ENCODE peak calls at places on chromosomes 7 and 10, in four cellular contexts. One of them, this sample, is unnamed.

GRCh38 chr10:127296696-127297095 is 100.3 kb upstream of the INSYN2A start:
- DNase-seq in testis: no peak
- DNase-seq in HCT116: no peak
- DNase-seq in erythroblast: no peak
- DNase-seq in this sample: no peak

GRCh38 chr7:124429923-124430322 is 335.7 kb downstream of the GPR37 start:
- DNase-seq in testis: no peak
- DNase-seq in HCT116: no peak
- DNase-seq in erythroblast: no peak
- DNase-seq in this sample: no peak

GRCh38 chr7:139646566-139646965 is 123.1 kb downstream of the CLEC2L start:
- DNase-seq in testis: no peak
- DNase-seq in HCT116: no peak
- DNase-seq in erythroblast: no peak
- DNase-seq in this sample: no peak

GRCh38 chr10:31142026-31142425 is 110.4 kb upstream of the ZNF438 start:
- DNase-seq in testis: no peak
- DNase-seq in HCT116: no peak
- DNase-seq in erythroblast: no peak
- DNase-seq in this sample: no peak

GRCh38 chr7:1103009-1103788 is 15.3 kb downstream of the GPER1 start:
- DNase-seq in testis: no peak
- DNase-seq in HCT116: no peak
- DNase-seq in erythroblast: no peak
- DNase-seq in this sample: no peak

GRCh38 chr10:971150-971542 is 17.1 kb upstream of the GTPBP4 start:
- DNase-seq in testis: no peak
- DNase-seq in HCT116: no peak
- DNase-seq in erythroblast: no peak
- DNase-seq in this sample: no peak

GRCh38 chr10:17335065-17335464 is 107.0 kb downstream of the VIM start:
- DNase-seq in testis: no peak
- DNase-seq in HCT116: no peak
- DNase-seq in erythroblast: no peak
- DNase-seq in this sample: no peak

GRCh38 chr7:36186841-36187240 is 33.8 kb downstream of the EEPD1 start:
- DNase-seq in testis: no peak
- DNase-seq in HCT116: no peak
- DNase-seq in erythroblast: no peak
- DNase-seq in this sample: no peak

GRCh38 chr10:119445311-119445934 is 97.1 kb downstream of the RGS10 start:
- DNase-seq in testis: peak
- DNase-seq in HCT116: peak
- DNase-seq in erythroblast: peak
- DNase-seq in this sample: peak

GRCh38 chr7:14368285-14368684 is 378.8 kb upstream of the ETV1 start:
- DNase-seq in testis: no peak
- DNase-seq in HCT116: no peak
- DNase-seq in erythroblast: no peak
- DNase-seq in this sample: no peak

GRCh38 chr7:105016083-105017075 is 2.4 kb downstream of the KMT2E start:
- DNase-seq in testis: no peak
- DNase-seq in HCT116: no peak
- DNase-seq in erythroblast: no peak
- DNase-seq in this sample: no peak

GRCh38 chr10:86613905-86614304 is 40.4 kb upstream of the OPN4 start:
- DNase-seq in testis: no peak
- DNase-seq in HCT116: no peak
- DNase-seq in erythroblast: no peak
- DNase-seq in this sample: no peak

GRCh38 chr10:132646443-132647097 is 109.0 kb downstream of the INPP5A start:
- DNase-seq in testis: no peak
- DNase-seq in HCT116: no peak
- DNase-seq in erythroblast: no peak
- DNase-seq in this sample: no peak

GRCh38 chr7:3955751-3956696 is 655.0 kb downstream of the SDK1 start:
- DNase-seq in testis: no peak
- DNase-seq in HCT116: no peak
- DNase-seq in erythroblast: no peak
- DNase-seq in this sample: peak

GRCh38 chr7:158113321-158114025 is 474.1 kb downstream of the PTPRN2 start:
- DNase-seq in testis: no peak
- DNase-seq in HCT116: no peak
- DNase-seq in erythroblast: no peak
- DNase-seq in this sample: no peak

GRCh38 chr10:23980054-23980453 is 228.9 kb upstream of the KIAA1217 start:
- DNase-seq in testis: no peak
- DNase-seq in HCT116: no peak
- DNase-seq in erythroblast: no peak
- DNase-seq in this sample: no peak

GRCh38 chr10:118047363-118047719 is 600 bp upstream of the RAB11FIP2 start:
- DNase-seq in testis: peak
- DNase-seq in HCT116: no peak
- DNase-seq in erythroblast: no peak
- DNase-seq in this sample: no peak

GRCh38 chr7:70042533-70042932 is 444.3 kb downstream of the AUTS2 start:
- DNase-seq in testis: no peak
- DNase-seq in HCT116: no peak
- DNase-seq in erythroblast: no peak
- DNase-seq in this sample: no peak

GRCh38 chr7:102813256-102814024 is 64.6 kb downstream of the FAM185A start:
- DNase-seq in testis: no peak
- DNase-seq in HCT116: no peak
- DNase-seq in erythroblast: no peak
- DNase-seq in this sample: no peak

GRCh38 chr10:43461950-43462349 is 25.0 kb downstream of the ZNF487 start:
- DNase-seq in testis: peak
- DNase-seq in HCT116: peak
- DNase-seq in erythroblast: peak
- DNase-seq in this sample: no peak

GRCh38 chr7:131111792-131112191 is 215.9 kb upstream of the MKLN1 start:
- DNase-seq in testis: no peak
- DNase-seq in HCT116: no peak
- DNase-seq in erythroblast: no peak
- DNase-seq in this sample: no peak

GRCh38 chr7:131112431-131112830 is 215.2 kb upstream of the MKLN1 start:
- DNase-seq in testis: no peak
- DNase-seq in HCT116: no peak
- DNase-seq in erythroblast: no peak
- DNase-seq in this sample: no peak

GRCh38 chr7:131110294-131111080 is 217.2 kb upstream of the MKLN1 start:
- DNase-seq in testis: peak
- DNase-seq in HCT116: no peak
- DNase-seq in erythroblast: no peak
- DNase-seq in this sample: peak

GRCh38 chr7:131109757-131110293 is 217.9 kb upstream of the MKLN1 start:
- DNase-seq in testis: peak
- DNase-seq in HCT116: no peak
- DNase-seq in erythroblast: peak
- DNase-seq in this sample: peak

GRCh38 chr7:131111081-131111576 is 216.5 kb upstream of the MKLN1 start:
- DNase-seq in testis: no peak
- DNase-seq in HCT116: no peak
- DNase-seq in erythroblast: peak
- DNase-seq in this sample: peak
- TF ChIP-seq POLR2A in testis: no peak
- TF ChIP-seq POLR2A in HCT116: no peak
- TF ChIP-seq POLR2A in erythroblast: no peak
- TF ChIP-seq POLR2A in this sample: no peak

GRCh38 chr10:11012476-11012875 is 5.2 kb upstream of the CELF2 start:
- DNase-seq in testis: no peak
- DNase-seq in HCT116: no peak
- DNase-seq in erythroblast: no peak
- DNase-seq in this sample: no peak
- TF ChIP-seq POLR2A in testis: no peak
- TF ChIP-seq POLR2A in HCT116: no peak
- TF ChIP-seq POLR2A in erythroblast: no peak
- TF ChIP-seq POLR2A in this sample: no peak

DNA sequence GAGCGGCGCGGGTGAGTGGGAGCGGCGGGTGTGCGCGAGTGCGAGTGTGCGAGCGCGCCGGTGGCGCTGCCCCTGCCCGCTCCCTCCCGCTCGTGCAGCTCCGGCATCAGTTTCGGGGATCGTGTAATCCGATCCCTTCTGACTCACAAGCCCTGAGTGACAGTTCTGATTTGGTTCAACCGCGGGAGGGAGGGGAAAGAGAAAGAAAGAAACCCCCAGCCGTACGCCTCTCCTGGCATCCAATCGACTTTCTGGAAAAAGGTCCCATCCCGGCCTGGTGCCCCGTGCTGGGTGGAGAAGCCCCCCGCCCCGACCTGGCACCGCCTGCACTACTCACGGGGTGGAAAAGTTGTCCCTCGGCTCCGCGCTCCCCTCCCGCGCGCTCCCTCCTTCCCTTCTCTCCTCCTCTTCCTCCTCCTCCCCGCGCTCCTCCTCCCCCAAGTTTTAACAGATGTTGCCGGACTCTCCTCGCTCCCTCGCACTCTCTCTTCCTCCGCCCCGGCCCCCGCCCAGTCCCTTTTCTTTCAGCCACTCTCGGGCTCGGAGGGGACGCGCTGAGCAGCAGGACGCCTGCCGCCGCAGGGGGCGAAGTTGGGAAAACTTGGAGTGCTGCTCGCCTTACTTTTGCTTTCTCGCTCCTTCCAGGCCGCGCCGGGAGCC is at the start of gene GLI3:
- DNase-seq in testis: peak
- DNase-seq in HCT116: no peak
- DNase-seq in erythroblast: no peak
- DNase-seq in this sample: peak
- TF ChIP-seq POLR2A in testis: no peak
- TF ChIP-seq POLR2A in HCT116: no peak
- TF ChIP-seq POLR2A in erythroblast: no peak
- TF ChIP-seq POLR2A in this sample: peak

GRCh38 chr7:90229728-90230127 is 15.2 kb upstream of the CFAP69 start:
- DNase-seq in testis: no peak
- DNase-seq in HCT116: no peak
- DNase-seq in erythroblast: no peak
- DNase-seq in this sample: no peak
- TF ChIP-seq POLR2A in testis: no peak
- TF ChIP-seq POLR2A in HCT116: no peak
- TF ChIP-seq POLR2A in erythroblast: no peak
- TF ChIP-seq POLR2A in this sample: peak

GRCh38 chr10:13298748-13299436 is 972 bp downstream of the PHYH start:
- DNase-seq in testis: no peak
- DNase-seq in HCT116: no peak
- DNase-seq in erythroblast: no peak
- DNase-seq in this sample: no peak
- TF ChIP-seq POLR2A in testis: no peak
- TF ChIP-seq POLR2A in HCT116: no peak
- TF ChIP-seq POLR2A in erythroblast: no peak
- TF ChIP-seq POLR2A in this sample: no peak

DNA sequence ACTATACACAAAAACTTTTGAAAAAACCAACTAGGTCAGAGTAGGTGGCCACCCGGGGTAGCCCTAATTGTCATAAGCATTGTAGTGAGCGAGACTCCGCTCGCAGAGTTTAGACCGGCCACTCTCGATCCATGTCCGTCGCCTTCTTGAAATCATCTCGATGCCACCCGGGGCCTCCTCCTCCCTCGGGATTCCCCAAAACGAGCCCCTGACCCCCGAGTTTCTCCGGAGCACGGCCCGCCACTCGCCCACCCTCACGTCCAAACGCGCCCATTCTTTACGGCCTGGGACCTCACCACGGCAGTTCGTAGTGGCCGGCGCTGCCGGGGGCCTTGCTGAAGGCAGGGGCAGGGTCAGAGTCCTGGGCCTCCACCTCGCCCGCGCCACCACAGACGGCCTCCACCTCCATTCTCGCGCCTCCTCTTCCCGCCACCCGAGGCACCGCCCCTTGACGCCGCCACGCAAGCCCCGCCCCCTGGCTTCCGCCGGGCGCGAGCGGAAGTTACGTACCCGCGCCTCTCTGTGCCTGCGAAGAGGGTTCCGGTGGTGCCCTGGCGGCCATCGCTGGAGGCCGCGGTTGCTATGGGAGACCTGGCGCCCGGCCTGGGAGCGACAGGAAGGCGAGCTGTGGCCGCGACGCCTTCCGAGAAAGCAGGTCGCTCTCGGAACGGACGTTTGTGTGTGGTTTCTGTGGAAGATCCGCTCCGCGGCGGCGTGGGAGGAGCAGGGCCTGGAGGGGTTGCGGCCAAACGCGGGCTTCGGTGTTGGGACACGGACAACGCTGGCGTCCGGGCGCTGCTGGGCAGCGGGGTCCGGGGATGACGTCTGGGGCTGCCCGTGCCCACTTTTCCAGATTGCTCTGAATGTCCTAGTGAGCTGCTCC is at the start of gene RFC2:
- DNase-seq in testis: peak
- DNase-seq in HCT116: peak
- DNase-seq in erythroblast: peak
- DNase-seq in this sample: peak
- TF ChIP-seq POLR2A in testis: peak
- TF ChIP-seq POLR2A in HCT116: no peak
- TF ChIP-seq POLR2A in erythroblast: peak
- TF ChIP-seq POLR2A in this sample: peak